ENCODE peak calls at places on chromosomes 7 and 10, in ten cellular contexts. One of them, this sample, is unnamed.

GRCh38 chr7:123732413-123733091 is 16.3 kb downstream of the WASL start:
- DNase-seq in mesendoderm: no peak
- DNase-seq in left lobe of liver: no peak
- DNase-seq in H1: no peak
- DNase-seq in activated T-cell treated with anti-CD3 and anti-CD28 coated beads for 1 hour: no peak
- DNase-seq in neural crest cell: no peak
- DNase-seq in HS-27A: no peak
- DNase-seq in NCI-H1105: no peak
- DNase-seq in GM04504: no peak
- DNase-seq in NCI-H1092 treated with DMSO at 0.1 percent for 48 hours: no peak
- DNase-seq in this sample: no peak

GRCh38 chr7:114711244-114711643 is 210.7 kb upstream of the MDFIC start:
- DNase-seq in mesendoderm: peak
- DNase-seq in left lobe of liver: no peak
- DNase-seq in H1: no peak
- DNase-seq in activated T-cell treated with anti-CD3 and anti-CD28 coated beads for 1 hour: no peak
- DNase-seq in neural crest cell: no peak
- DNase-seq in HS-27A: no peak
- DNase-seq in NCI-H1105: no peak
- DNase-seq in GM04504: no peak
- DNase-seq in NCI-H1092 treated with DMSO at 0.1 percent for 48 hours: no peak
- DNase-seq in this sample: no peak

GRCh38 chr7:70029993-70030392 is 431.7 kb downstream of the AUTS2 start:
- DNase-seq in mesendoderm: no peak
- DNase-seq in left lobe of liver: no peak
- DNase-seq in H1: no peak
- DNase-seq in activated T-cell treated with anti-CD3 and anti-CD28 coated beads for 1 hour: no peak
- DNase-seq in neural crest cell: no peak
- DNase-seq in HS-27A: no peak
- DNase-seq in NCI-H1105: no peak
- DNase-seq in GM04504: no peak
- DNase-seq in NCI-H1092 treated with DMSO at 0.1 percent for 48 hours: no peak
- DNase-seq in this sample: no peak

GRCh38 chr7:47572939-47573757 is 8.8 kb downstream of the TNS3 start:
- DNase-seq in mesendoderm: peak
- DNase-seq in left lobe of liver: peak
- DNase-seq in H1: no peak
- DNase-seq in activated T-cell treated with anti-CD3 and anti-CD28 coated beads for 1 hour: no peak
- DNase-seq in neural crest cell: no peak
- DNase-seq in HS-27A: no peak
- DNase-seq in NCI-H1105: no peak
- DNase-seq in GM04504: no peak
- DNase-seq in NCI-H1092 treated with DMSO at 0.1 percent for 48 hours: no peak
- DNase-seq in this sample: no peak

GRCh38 chr7:16592395-16592794 is 53.2 kb downstream of the ANKMY2 start:
- DNase-seq in mesendoderm: no peak
- DNase-seq in left lobe of liver: no peak
- DNase-seq in H1: no peak
- DNase-seq in activated T-cell treated with anti-CD3 and anti-CD28 coated beads for 1 hour: no peak
- DNase-seq in neural crest cell: no peak
- DNase-seq in HS-27A: no peak
- DNase-seq in NCI-H1105: no peak
- DNase-seq in GM04504: no peak
- DNase-seq in NCI-H1092 treated with DMSO at 0.1 percent for 48 hours: no peak
- DNase-seq in this sample: no peak

GRCh38 chr10:79007843-79008319 is 60.9 kb upstream of the ZMIZ1 start:
- DNase-seq in mesendoderm: no peak
- DNase-seq in left lobe of liver: no peak
- DNase-seq in H1: no peak
- DNase-seq in activated T-cell treated with anti-CD3 and anti-CD28 coated beads for 1 hour: no peak
- DNase-seq in neural crest cell: no peak
- DNase-seq in HS-27A: no peak
- DNase-seq in NCI-H1105: no peak
- DNase-seq in GM04504: no peak
- DNase-seq in NCI-H1092 treated with DMSO at 0.1 percent for 48 hours: no peak
- DNase-seq in this sample: no peak

GRCh38 chr10:121500591-121501341 is 97.5 kb downstream of the FGFR2 start:
- DNase-seq in mesendoderm: peak
- DNase-seq in left lobe of liver: no peak
- DNase-seq in H1: no peak
- DNase-seq in activated T-cell treated with anti-CD3 and anti-CD28 coated beads for 1 hour: no peak
- DNase-seq in neural crest cell: no peak
- DNase-seq in HS-27A: no peak
- DNase-seq in NCI-H1105: no peak
- DNase-seq in GM04504: no peak
- DNase-seq in NCI-H1092 treated with DMSO at 0.1 percent for 48 hours: no peak
- DNase-seq in this sample: no peak

GRCh38 chr7:47771301-47771989 is 176.8 kb downstream of the PKD1L1 start:
- DNase-seq in mesendoderm: no peak
- DNase-seq in left lobe of liver: no peak
- DNase-seq in H1: no peak
- DNase-seq in activated T-cell treated with anti-CD3 and anti-CD28 coated beads for 1 hour: no peak
- DNase-seq in neural crest cell: no peak
- DNase-seq in HS-27A: no peak
- DNase-seq in NCI-H1105: no peak
- DNase-seq in GM04504: no peak
- DNase-seq in NCI-H1092 treated with DMSO at 0.1 percent for 48 hours: no peak
- DNase-seq in this sample: no peak

GRCh38 chr10:43409385-43410109 is 561 bp upstream of the HNRNPF start:
- DNase-seq in mesendoderm: no peak
- DNase-seq in left lobe of liver: peak
- DNase-seq in H1: no peak
- DNase-seq in activated T-cell treated with anti-CD3 and anti-CD28 coated beads for 1 hour: peak
- DNase-seq in neural crest cell: peak
- DNase-seq in HS-27A: no peak
- DNase-seq in NCI-H1105: no peak
- DNase-seq in GM04504: no peak
- DNase-seq in NCI-H1092 treated with DMSO at 0.1 percent for 48 hours: peak
- DNase-seq in this sample: no peak

GRCh38 chr7:84412161-84412969 is 217.8 kb upstream of the SEMA3A start:
- DNase-seq in mesendoderm: peak
- DNase-seq in left lobe of liver: no peak
- DNase-seq in H1: no peak
- DNase-seq in activated T-cell treated with anti-CD3 and anti-CD28 coated beads for 1 hour: no peak
- DNase-seq in neural crest cell: no peak
- DNase-seq in HS-27A: peak
- DNase-seq in NCI-H1105: peak
- DNase-seq in GM04504: peak
- DNase-seq in NCI-H1092 treated with DMSO at 0.1 percent for 48 hours: peak
- DNase-seq in this sample: no peak

GRCh38 chr7:7157177-7157886 is 25.0 kb upstream of the C1GALT1 start:
- DNase-seq in mesendoderm: no peak
- DNase-seq in left lobe of liver: no peak
- DNase-seq in H1: no peak
- DNase-seq in activated T-cell treated with anti-CD3 and anti-CD28 coated beads for 1 hour: peak
- DNase-seq in neural crest cell: no peak
- DNase-seq in HS-27A: peak
- DNase-seq in NCI-H1105: no peak
- DNase-seq in GM04504: peak
- DNase-seq in NCI-H1092 treated with DMSO at 0.1 percent for 48 hours: no peak
- DNase-seq in this sample: no peak

GRCh38 chr10:71831646-71832552 is 19.2 kb downstream of the PSAP start:
- DNase-seq in mesendoderm: no peak
- DNase-seq in left lobe of liver: no peak
- DNase-seq in H1: no peak
- DNase-seq in activated T-cell treated with anti-CD3 and anti-CD28 coated beads for 1 hour: no peak
- DNase-seq in neural crest cell: no peak
- DNase-seq in HS-27A: no peak
- DNase-seq in NCI-H1105: no peak
- DNase-seq in GM04504: no peak
- DNase-seq in NCI-H1092 treated with DMSO at 0.1 percent for 48 hours: no peak
- DNase-seq in this sample: no peak

GRCh38 chr10:1149793-1150637 is 93.8 kb downstream of the WDR37 start:
- DNase-seq in mesendoderm: peak
- DNase-seq in left lobe of liver: no peak
- DNase-seq in H1: peak
- DNase-seq in activated T-cell treated with anti-CD3 and anti-CD28 coated beads for 1 hour: no peak
- DNase-seq in neural crest cell: no peak
- DNase-seq in HS-27A: no peak
- DNase-seq in NCI-H1105: no peak
- DNase-seq in GM04504: no peak
- DNase-seq in NCI-H1092 treated with DMSO at 0.1 percent for 48 hours: no peak
- DNase-seq in this sample: no peak

GRCh38 chr7:132214452-132214851 is 361.8 kb downstream of the PLXNA4 start:
- DNase-seq in mesendoderm: peak
- DNase-seq in left lobe of liver: no peak
- DNase-seq in H1: no peak
- DNase-seq in activated T-cell treated with anti-CD3 and anti-CD28 coated beads for 1 hour: no peak
- DNase-seq in neural crest cell: no peak
- DNase-seq in HS-27A: no peak
- DNase-seq in NCI-H1105: no peak
- DNase-seq in GM04504: no peak
- DNase-seq in NCI-H1092 treated with DMSO at 0.1 percent for 48 hours: no peak
- DNase-seq in this sample: no peak

GRCh38 chr7:95950698-95951097 is 178.3 kb downstream of the DYNC1I1 start:
- DNase-seq in mesendoderm: no peak
- DNase-seq in left lobe of liver: no peak
- DNase-seq in H1: no peak
- DNase-seq in activated T-cell treated with anti-CD3 and anti-CD28 coated beads for 1 hour: no peak
- DNase-seq in neural crest cell: no peak
- DNase-seq in HS-27A: no peak
- DNase-seq in NCI-H1105: no peak
- DNase-seq in GM04504: peak
- DNase-seq in NCI-H1092 treated with DMSO at 0.1 percent for 48 hours: no peak
- DNase-seq in this sample: no peak

GRCh38 chr7:30925117-30925516 is 13.5 kb downstream of the AQP1 start:
- DNase-seq in mesendoderm: no peak
- DNase-seq in left lobe of liver: peak
- DNase-seq in H1: peak
- DNase-seq in activated T-cell treated with anti-CD3 and anti-CD28 coated beads for 1 hour: no peak
- DNase-seq in neural crest cell: no peak
- DNase-seq in HS-27A: no peak
- DNase-seq in NCI-H1105: no peak
- DNase-seq in GM04504: no peak
- DNase-seq in NCI-H1092 treated with DMSO at 0.1 percent for 48 hours: no peak
- DNase-seq in this sample: no peak

This sample was measured in LNCaP clone FGC.